ENCODE peak calls at places on chromosomes 4 and X, in six cellular contexts. G, E, L, J, U and S are unnamed samples.

GRCh38 chr4:182492456-182492855 is 249.3 kb downstream of the TENM3 start:
- DNase-seq in G (no peak), E (no peak), L (no peak), J (no peak), U (no peak), S (no peak)

GRCh38 chr4:106614446-106614845 is 245.9 kb upstream of the GIMD1 start:
- DNase-seq in G (no peak), E (no peak), L (no peak), J (no peak), U (no peak), S (no peak)

GRCh38 chrX:40154853-40155616 is 57.3 kb upstream of the BCOR start:
- DNase-seq in G (no peak), E (no peak), L (peak; percentile 74), J (no peak), U (no peak), S (peak; percentile 95)

GRCh38 chr4:128386761-128387599 is 99.4 kb upstream of the PGRMC2 start:
- DNase-seq in G (no peak), E (no peak), L (peak; percentile 18), J (peak; percentile 99), U (no peak), S (peak; percentile 97)

GRCh38 chr4:128606173-128606572 is 203.3 kb upstream of the JADE1 start:
- DNase-seq in G (no peak), E (no peak), L (no peak), J (peak; percentile 22), U (no peak), S (no peak)

GRCh38 chr4:186201535-186202230 is 10.3 kb downstream of the CYP4V2 start:
- DNase-seq in G (no peak), E (peak; percentile 25), L (no peak), J (no peak), U (peak; percentile 33), S (peak; percentile 57)

GRCh38 chr4:138609943-138610350 is 367.8 kb upstream of the SLC7A11 start:
- DNase-seq in G (no peak), E (no peak), L (no peak), J (no peak), U (no peak), S (no peak)

GRCh38 chr4:78018271-78019049 is 38.7 kb upstream of the FRAS1 start:
- DNase-seq in G (no peak), E (no peak), L (no peak), J (no peak), U (no peak), S (peak; percentile 9)

GRCh38 chr4:150149381-150149780 is 71.1 kb downstream of the DCLK2 start:
- DNase-seq in G (no peak), E (no peak), L (no peak), J (peak; percentile 74), U (no peak), S (no peak)

GRCh38 chrX:17375631-17376380 is 806 bp downstream of the NHS start:
- DNase-seq in G (no peak), E (peak; percentile 45), L (peak; percentile 41), J (no peak), U (no peak), S (peak; percentile 69)

GRCh38 chr4:109588176-109588575 is 28.1 kb downstream of the MCUB start:
- DNase-seq in G (no peak), E (no peak), L (no peak), J (no peak), U (no peak), S (no peak)

GRCh38 chrX:134024686-134025377 is 39.4 kb upstream of the GPC3 start:
- DNase-seq in G (no peak), E (no peak), L (no peak), J (no peak), U (no peak), S (no peak)

GRCh38 chrX:76279007-76279406 is 106.1 kb downstream of the PBDC1 start:
- DNase-seq in G (no peak), E (no peak), L (no peak), J (peak; percentile 5), U (peak; percentile 19), S (peak; percentile 43)